ENCODE peak calls at places on chromosomes 2 and 18, in seven cellular contexts. H, P, N, D, K, X and U are unnamed samples.
A peak's percentile ranks its signal among the peaks of the same experiment; 100 is the strongest.

GRCh38 chr18:50266248-50266704 is at the start of gene CFAP53:
- DNase-seq in N (peak; percentile 84), K (peak; percentile 81), H (peak; percentile 95), P (peak; percentile 89), X (peak; percentile 98), D (peak; percentile 85), U (peak; percentile 95)

GRCh38 chr18:47260138-47260923 is 8.9 kb upstream of the SKOR2 start:
- DNase-seq in X (peak; percentile 71), K (no peak), P (peak; percentile 7), D (peak; percentile 33), H (peak; percentile 93), N (peak; percentile 13), U (peak; percentile 14)

GRCh38 chr2:23122681-23123080 is 262.3 kb upstream of the KLHL29 start:
- DNase-seq in H (no peak), N (no peak), P (no peak), X (no peak), K (no peak), D (no peak), U (no peak)

GRCh38 chr2:85675427-85675826 is 7.4 kb upstream of the SFTPB start:
- DNase-seq in P (no peak), D (no peak), X (no peak), K (no peak), N (no peak), H (no peak), U (no peak)

GRCh38 chr2:160719116-160719515 is 225.5 kb upstream of the RBMS1 start:
- DNase-seq in K (no peak), N (peak; percentile 72), H (no peak), D (no peak), P (peak; percentile 77), X (no peak), U (no peak)

GRCh38 chr2:108607706-108608301 is 73.5 kb downstream of the LIMS1 start:
- DNase-seq in N (no peak), H (peak; percentile 70), D (peak; percentile 47), X (no peak), P (no peak), K (no peak), U (peak; percentile 72)

GRCh38 chr2:148660999-148661398 is 16.4 kb downstream of the EPC2 start:
- DNase-seq in D (no peak), H (no peak), K (no peak), N (peak; percentile 44), P (no peak), X (no peak), U (no peak)

GRCh38 chr2:152762202-152762601 is 43.8 kb downstream of the ARL6IP6 start:
- DNase-seq in D (no peak), P (peak; percentile 77), X (no peak), K (no peak), H (peak; percentile 30), N (peak; percentile 98), U (no peak)

GRCh38 chr2:176931588-176932563 is 280.7 kb upstream of the HNRNPA3 start:
- DNase-seq in H (no peak), K (no peak), N (no peak), X (no peak), D (peak; percentile 29), P (no peak), U (peak; percentile 94)

GRCh38 chr18:77081387-77081773 is 51.2 kb downstream of the MBP start:
- DNase-seq in N (peak; percentile 93), P (no peak), K (no peak), X (no peak), H (no peak), D (no peak), U (no peak)

GRCh38 chr18:11259421-11259820 is 110.1 kb upstream of the PIEZO2 start:
- DNase-seq in N (no peak), X (no peak), P (no peak), H (peak; percentile 4), D (no peak), K (no peak), U (no peak)

GRCh38 chr2:143953386-143953785 is 566.5 kb downstream of the ZEB2 start:
- DNase-seq in N (no peak), P (no peak), K (no peak), H (no peak), X (no peak), D (no peak), U (no peak)

GRCh38 chr2:71207601-71208000 is 19.3 kb downstream of the PAIP2B start:
- DNase-seq in X (no peak), P (no peak), H (no peak), D (no peak), K (no peak), N (no peak), U (no peak)

GRCh38 chr18:49880656-49881055 is 67.3 kb upstream of the ACAA2 start:
- DNase-seq in P (peak; percentile 9), K (no peak), X (no peak), H (no peak), D (no peak), N (peak; percentile 16), U (no peak)

GRCh38 chr2:221254281-221254680 is 317.8 kb downstream of the EPHA4 start:
- DNase-seq in K (no peak), H (peak; percentile 19), N (no peak), P (no peak), X (no peak), D (no peak), U (no peak)

GRCh38 chr2:218369374-218369773 is 12.7 kb upstream of the SLC11A1 start:
- DNase-seq in P (no peak), D (no peak), N (no peak), X (peak; percentile 22), H (no peak), K (no peak), U (no peak)

GRCh38 chr18:24799176-24799575 is 338.7 kb downstream of the HRH4 start:
- DNase-seq in D (no peak), N (no peak), P (no peak), X (no peak), H (peak; percentile 37), K (no peak), U (no peak)

GRCh38 chr2:46701152-46701551 is 214.5 kb downstream of the MCFD2 start:
- DNase-seq in P (no peak), X (no peak), H (no peak), N (no peak), K (no peak), D (no peak), U (no peak)

GRCh38 chr2:164388511-164388910 is 232.8 kb downstream of the GRB14 start:
- DNase-seq in N (peak; percentile 92), X (no peak), K (no peak), P (peak; percentile 81), H (peak; percentile 36), D (peak; percentile 64), U (peak; percentile 42)

GRCh38 chr2:172095146-172095904 is 7.4 kb downstream of the DLX2 start:
- DNase-seq in K (peak; percentile 71), H (peak; percentile 80), N (peak; percentile 52), P (peak; percentile 60), X (peak; percentile 83), D (peak; percentile 74), U (peak; percentile 68)

GRCh38 chr2:120524174-120524573 is 178.2 kb downstream of the INHBB start:
- DNase-seq in H (no peak), P (no peak), D (no peak), K (no peak), X (peak; percentile 55), N (no peak), U (no peak)

GRCh38 chr2:120520454-120520853 is 174.5 kb downstream of the INHBB start:
- DNase-seq in X (peak; percentile 22), K (no peak), N (no peak), H (no peak), P (no peak), D (no peak), U (no peak)

GRCh38 chr2:120520929-120521912 is 175.3 kb downstream of the INHBB start:
- DNase-seq in P (peak; percentile 27), K (peak; percentile 40), N (no peak), H (peak; percentile 60), D (peak; percentile 64), X (peak; percentile 41), U (peak; percentile 26)

GRCh38 chr2:120523766-120524165 is 177.8 kb downstream of the INHBB start:
- DNase-seq in X (peak; percentile 17), N (no peak), D (no peak), P (no peak), K (no peak), H (no peak), U (no peak)

GRCh38 chr2:120522151-120522751 is 176.3 kb downstream of the INHBB start:
- DNase-seq in X (peak; percentile 61), D (no peak), N (no peak), K (no peak), H (peak; percentile 60), P (no peak), U (no peak)
- H3K4me3 ChIP-seq in X (no peak overlapping the region), D (no peak overlapping the region), N (no peak overlapping the region), K (no peak overlapping the region), H (no peak overlapping the region), P (no peak overlapping the region), U (no peak overlapping the region)

GRCh38 chr2:142853912-142854311 is 23.6 kb upstream of the KYNU start:
- DNase-seq in N (no peak), H (no peak), K (no peak), D (no peak), X (no peak), P (no peak), U (no peak)
- TF ChIP-seq CTCF in N (no peak), H (no peak), K (no peak), D (no peak), X (no peak), P (no peak), U (no peak)

DNA sequence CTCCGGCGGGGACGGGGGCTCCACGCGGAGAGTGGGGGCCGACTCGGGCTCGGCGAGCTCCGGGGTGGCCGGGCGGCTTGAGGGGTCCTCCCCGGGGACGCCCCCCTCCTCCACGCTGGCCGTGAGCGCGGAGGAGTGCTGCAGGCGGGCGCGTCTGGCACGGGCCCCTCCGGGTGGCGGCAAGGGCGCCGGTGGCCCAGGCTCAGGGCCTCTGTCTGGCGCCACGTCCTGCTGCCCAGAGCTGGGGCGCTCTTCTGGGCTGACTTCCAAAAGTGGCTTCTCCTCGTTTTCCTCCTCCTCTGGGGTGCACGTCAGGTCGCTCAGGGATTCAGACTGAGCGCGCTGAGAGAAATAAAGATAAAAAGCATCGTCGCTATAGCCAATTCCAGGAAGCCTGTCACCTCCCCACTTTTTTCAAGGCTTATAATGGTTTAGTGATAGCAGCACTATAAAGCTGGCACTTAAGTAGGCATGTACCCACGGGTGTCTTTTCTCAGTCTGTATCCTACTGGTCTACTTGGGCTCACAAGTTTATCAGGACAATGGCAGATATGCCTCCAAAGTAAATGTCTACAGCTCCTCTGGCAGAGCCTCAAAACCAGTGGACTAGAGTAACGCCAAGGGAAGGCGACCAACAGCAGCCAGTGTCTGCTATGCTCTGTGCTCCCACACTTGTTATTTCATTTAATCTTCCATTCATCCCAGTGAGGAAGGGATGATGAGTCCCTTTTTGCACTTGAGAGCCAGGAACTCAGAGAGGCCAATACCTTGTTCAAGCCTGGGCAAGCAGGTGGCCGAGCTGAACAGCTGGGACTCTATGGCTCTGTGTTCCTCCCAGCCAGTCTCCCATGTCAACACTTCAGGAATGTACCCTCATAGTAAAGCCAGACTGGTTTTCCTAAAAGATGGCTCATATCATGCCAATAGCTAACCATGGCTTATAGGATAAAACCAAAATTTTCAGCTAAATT is 92.5 kb upstream of the MGAT4A start:
- DNase-seq in H (peak; percentile 13), D (no peak), P (no peak), X (peak; percentile 70), N (no peak), K (no peak), U (no peak)
- H3K4me3 ChIP-seq in H (peak overlapping the region; percentile 60), D (no peak overlapping the region), P (no peak overlapping the region), X (no peak overlapping the region), N (no peak overlapping the region), K (peak overlapping the region; percentile 38), U (no peak overlapping the region)

DNA sequence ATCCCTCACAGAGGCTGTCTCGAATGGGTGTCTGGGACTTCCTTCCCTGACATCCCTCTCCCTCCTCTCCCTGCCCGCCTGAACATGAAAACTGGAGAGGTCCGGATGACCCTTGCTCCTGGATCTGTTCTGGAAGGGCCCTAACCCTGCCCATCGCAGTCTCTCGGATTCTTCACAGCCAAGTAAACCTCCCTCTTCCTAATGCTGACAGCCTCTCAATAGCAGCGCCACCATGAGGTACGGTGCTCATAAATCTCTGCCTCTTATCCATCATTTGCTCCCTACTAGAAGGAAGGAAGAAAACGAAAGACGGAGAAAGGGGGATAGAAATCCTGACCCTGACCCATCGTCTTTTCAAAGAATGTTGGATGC is 257.9 kb downstream of the BCL11A start:
- DNase-seq in H (peak; percentile 23), P (no peak), K (no peak), N (no peak), X (no peak), D (no peak), U (no peak)
- TF ChIP-seq CTCF in H (peak; percentile 40), P (no peak), K (no peak), N (no peak), X (no peak), D (no peak), U (no peak)